ENCODE peak calls at places on chromosomes 11 and 22, in four cellular contexts. E is GM12865, Z is H1, K is RWPE2. B is an unnamed sample.

GRCh38 chr22:24871611-24872205 is 65.7 kb downstream of the SGSM1 start:
- DNase-seq in E (no peak), Z (no peak), K (no peak), B (no peak)

GRCh38 chr22:48305726-48306235 is 1521.9 kb downstream of the BRD1 start:
- DNase-seq in E (no peak), Z (no peak), K (peak; percentile 68), B (no peak)

GRCh38 chr22:42967933-42968332 is 47.0 kb downstream of the PACSIN2 start:
- DNase-seq in E (peak; percentile 68), Z (no peak), K (no peak), B (no peak)

GRCh38 chr22:49880281-49880680 is 26.6 kb downstream of the ZBED4 start:
- DNase-seq in E (peak; percentile 78), Z (no peak), K (no peak), B (no peak)

GRCh38 chr11:68798221-68798813 is 43.4 kb downstream of the CPT1A start:
- DNase-seq in E (peak; percentile 33), Z (peak; percentile 89), K (no peak), B (no peak)

GRCh38 chr11:68189082-68189481 is 24.0 kb downstream of the KMT5B start:
- DNase-seq in E (no peak), Z (no peak), K (no peak), B (no peak)

GRCh38 chr11:21988477-21988876 is 204.4 kb upstream of the ANO5 start:
- DNase-seq in E (no peak), Z (no peak), K (no peak), B (no peak)

GRCh38 chr11:67178421-67178820 is 59.4 kb downstream of the KDM2A start:
- DNase-seq in E (no peak), Z (no peak), K (no peak), B (no peak)

GRCh38 chr11:117183724-117184349 is 5.3 kb downstream of the SIDT2 start:
- DNase-seq in E (no peak), Z (no peak), K (peak; percentile 26), B (no peak)

GRCh38 chr11:63564056-63564784 is 1.0 kb upstream of the PLAAT2 start:
- DNase-seq in E (peak; percentile 93), Z (no peak), K (no peak), B (no peak)

GRCh38 chr11:30365793-30366517 is 43.1 kb downstream of the ARL14EP start:
- DNase-seq in E (peak; percentile 18), Z (no peak), K (no peak), B (no peak)

GRCh38 chr11:119062779-119063178 is 4.8 kb upstream of the VPS11 start:
- DNase-seq in E (no peak), Z (no peak), K (no peak), B (no peak)

GRCh38 chr11:34313099-34313517 is 44.7 kb downstream of the ABTB2 start:
- DNase-seq in E (peak; percentile 81), Z (no peak), K (no peak), B (no peak)

GRCh38 chr11:102599642-102600261 is 25.4 kb downstream of the MMP20 start:
- DNase-seq in E (peak; percentile 55), Z (no peak), K (no peak), B (no peak)

GRCh38 chr11:99170606-99171005 is 149.9 kb downstream of the CNTN5 start:
- DNase-seq in E (no peak), Z (no peak), K (no peak), B (no peak)

GRCh38 chr22:25563757-25564319 is 637 bp upstream of the GRK3 start:
- DNase-seq in E (peak; percentile 70), Z (no peak), K (no peak), B (no peak)

GRCh38 chr11:12451179-12451814 is 73.9 kb downstream of the PARVA start:
- DNase-seq in E (no peak), Z (no peak), K (no peak), B (no peak)

GRCh38 chr11:68682531-68682931 is 1.8 kb upstream of the GAL start:
- DNase-seq in E (no peak), Z (no peak), K (no peak), B (no peak)

GRCh38 chr11:124793466-124794278 is 6.5 kb downstream of the MSANTD2 start:
- DNase-seq in E (peak; percentile 76), Z (no peak), K (no peak), B (no peak)

GRCh38 chr11:12936200-12936599 is 72.9 kb upstream of the RASSF10 start:
- DNase-seq in E (no peak), Z (no peak), K (no peak), B (no peak)

GRCh38 chr11:85680897-85681296 is 5.1 kb downstream of the CCDC89 start:
- DNase-seq in E (peak; percentile 20), Z (no peak), K (no peak), B (no peak)

GRCh38 chr11:100687032-100687629 is at the start of gene ARHGAP42:
- DNase-seq in E (peak; percentile 87), Z (peak; percentile 86), K (peak; percentile 57), B (peak; percentile 71)

GRCh38 chr11:13343931-13344717 is 66.5 kb downstream of the BMAL1 start:
- DNase-seq in E (peak; percentile 82), Z (peak; percentile 82), K (no peak), B (peak; percentile 75)

GRCh38 chr11:1882265-1883238 is 9.1 kb downstream of the PRR33 start:
- DNase-seq in E (peak; percentile 82), Z (peak; percentile 94), K (peak; percentile 71), B (peak; percentile 90)

GRCh38 chr22:23192133-23192532 is 11.8 kb downstream of the BCR start:
- DNase-seq in E (no peak), Z (no peak), K (no peak), B (no peak)

GRCh38 chr11:27875480-27876208 is 175.4 kb upstream of the BDNF start:
- DNase-seq in E (no peak), Z (no peak), K (no peak), B (no peak)

GRCh38 chr22:22666307-22667091 is 22.1 kb downstream of the GGTLC2 start:
- DNase-seq in E (peak; percentile 41), Z (peak; percentile 60), K (no peak), B (peak; percentile 48)

GRCh38 chr22:46070215-46070721 is 80.1 kb upstream of the PPARA start:
- DNase-seq in E (peak; percentile 59), Z (peak; percentile 74), K (peak; percentile 66), B (no peak)

GRCh38 chr11:3165152-3165705 is at the start of gene OSBPL5:
- DNase-seq in E (no peak), Z (no peak), K (peak; percentile 56), B (peak; percentile 66)

GRCh38 chr11:74937696-74938475 is 11.0 kb downstream of the XRRA1 start:
- DNase-seq in E (no peak), Z (no peak), K (no peak), B (no peak)

GRCh38 chr11:22798890-22799289 is 30.7 kb downstream of the SVIP start:
- DNase-seq in E (no peak), Z (no peak), K (no peak), B (no peak)

GRCh38 chr11:118522571-118523072 is 4.7 kb upstream of the TTC36 start:
- DNase-seq in E (no peak), Z (no peak), K (no peak), B (no peak)

GRCh38 chr11:129373489-129373953 is 2.1 kb upstream of the BARX2 start:
- DNase-seq in E (no peak), Z (no peak), K (no peak), B (no peak)

GRCh38 chr11:70503878-70504240 is 105.5 kb downstream of the CTTN start:
- DNase-seq in E (peak; percentile 44), Z (no peak), K (no peak), B (no peak)

GRCh38 chr11:132158091-132158490 is 787.7 kb downstream of the NTM start:
- DNase-seq in E (peak; percentile 48), Z (peak; percentile 64), K (no peak), B (no peak)

GRCh38 chr11:79393362-79394043 is 47.3 kb downstream of the TENM4 start:
- DNase-seq in E (no peak), Z (peak; percentile 52), K (no peak), B (no peak)

GRCh38 chr11:57248780-57249383 is 11.8 kb upstream of the APLNR start:
- DNase-seq in E (peak; percentile 44), Z (peak; percentile 85), K (no peak), B (peak; percentile 49)

GRCh38 chr11:105862736-105863367 is 159.2 kb downstream of the MSANTD4 start:
- DNase-seq in E (peak; percentile 40), Z (no peak), K (no peak), B (no peak)

GRCh38 chr22:31162015-31162765 is 2.2 kb downstream of the RNF185 start:
- DNase-seq in E (no peak), Z (no peak), K (no peak), B (no peak)
- TF ChIP-seq CTCF in E (no peak), Z (no peak), K (peak; percentile 15), B (no peak)

DNA sequence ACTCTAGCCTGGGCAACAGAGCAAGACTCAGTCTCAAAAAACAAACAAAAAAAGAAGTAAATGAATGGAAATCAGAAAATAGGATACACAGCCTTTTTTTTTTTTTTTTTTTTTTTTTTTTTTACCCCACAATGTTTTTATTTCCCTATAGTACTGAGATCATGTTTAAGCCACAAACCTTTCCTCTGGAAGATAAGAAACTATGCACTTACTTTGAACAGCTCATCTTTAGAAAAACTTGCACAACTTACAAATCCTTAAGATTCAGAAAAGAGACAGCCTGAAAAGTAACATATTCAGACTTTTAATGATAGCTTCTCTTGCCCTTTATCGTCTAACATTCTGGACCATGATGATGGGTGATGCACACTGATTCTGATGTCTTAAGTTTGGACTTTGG is 80.3 kb downstream of the TNRC6B start:
- DNase-seq in E (no peak), Z (no peak), K (no peak), B (no peak)
- TF ChIP-seq CTCF in E (no peak), Z (no peak), K (no peak), B (no peak)

GRCh38 chr11:72333657-72334056 is 89.7 kb upstream of the PHOX2A start:
- DNase-seq in E (no peak), Z (peak; percentile 66), K (no peak), B (no peak)
- TF ChIP-seq CTCF in E (no peak), Z (peak; percentile 81), K (no peak), B (no peak)

GRCh38 chr11:65498727-65498976 is 193 bp upstream of the MALAT1 start:
- DNase-seq in E (no peak), Z (no peak), K (no peak), B (no peak)

GRCh38 chr11:65498042-65498726 is 661 bp upstream of the MALAT1 start:
- DNase-seq in E (peak; percentile 90), Z (peak; percentile 60), K (no peak), B (no peak)

GRCh38 chr11:65498977-65499712 is at the start of gene MALAT1:
- DNase-seq in E (peak; percentile 99), Z (peak; percentile 99), K (peak; percentile 86), B (peak; percentile 88)

GRCh38 chr11:65496304-65497140 is 2.3 kb upstream of the MALAT1 start:
- DNase-seq in E (peak; percentile 32), Z (no peak), K (no peak), B (no peak)

GRCh38 chr11:65497141-65498041 is 1.5 kb upstream of the MALAT1 start:
- DNase-seq in E (peak; percentile 100), Z (peak; percentile 97), K (peak; percentile 97), B (peak; percentile 99)
- TF ChIP-seq CTCF in E (no peak), Z (no peak), K (peak; percentile 17), B (no peak)

B was measured in mesothelial cell of epicardium.